ENCODE peak calls at places on chromosomes 5 and 9, in six cellular contexts. A is foreskin fibroblast, Q is A549, R is cardiac fibroblast, L is keratinocyte, Y is heart left ventricle. B is an unnamed sample.

GRCh38 chr9:64773491-64773931 is 511.5 kb downstream of the FOXD4L5 start:
- DNase-seq in A (no peak), Q (no peak), R (no peak), L (no peak), Y (peak), B (no peak)

GRCh38 chr9:4413856-4414255 is 76.4 kb upstream of the SLC1A1 start:
- DNase-seq in A (no peak), Q (no peak), R (peak), L (no peak), Y (no peak), B (no peak)

GRCh38 chr9:76895186-76895585 is 10.7 kb downstream of the PRUNE2 start:
- DNase-seq in A (no peak), Q (no peak), R (no peak), L (no peak), Y (no peak), B (no peak)

GRCh38 chr5:127590154-127590722 is 58.6 kb upstream of the CTXN3 start:
- DNase-seq in A (no peak), Q (no peak), R (no peak), L (no peak), Y (no peak), B (no peak)

GRCh38 chr5:61018102-61018501 is 73.1 kb downstream of the NDUFAF2 start:
- DNase-seq in A (no peak), Q (no peak), R (no peak), L (no peak), Y (no peak), B (no peak)

GRCh38 chr5:123207852-123208251 is 118.8 kb downstream of the PRDM6 start:
- DNase-seq in A (no peak), Q (no peak), R (no peak), L (no peak), Y (no peak), B (no peak)

GRCh38 chr9:137349471-137350033 is 47.5 kb upstream of the NRARP start:
- DNase-seq in A (no peak), Q (no peak), R (no peak), L (no peak), Y (no peak), B (no peak)

GRCh38 chr9:96270236-96270635 is 31.7 kb downstream of the HSD17B3 start:
- DNase-seq in A (no peak), Q (no peak), R (no peak), L (no peak), Y (no peak), B (peak)

GRCh38 chr9:95506692-95507455 is 9.9 kb downstream of the PTCH1 start:
- DNase-seq in A (peak), Q (peak), R (no peak), L (no peak), Y (peak), B (no peak)

GRCh38 chr5:65185468-65185867 is 296.3 kb downstream of the ADAMTS6 start:
- DNase-seq in A (no peak), Q (no peak), R (no peak), L (no peak), Y (no peak), B (no peak)

GRCh38 chr9:28031521-28032177 is 458.4 kb upstream of the C9orf72 start:
- DNase-seq in A (no peak), Q (no peak), R (no peak), L (no peak), Y (no peak), B (no peak)

GRCh38 chr9:136187683-136188586 is 17.0 kb downstream of the LHX3 start:
- DNase-seq in A (no peak), Q (no peak), R (no peak), L (no peak), Y (peak), B (no peak)

GRCh38 chr5:180644129-180644824 is 5.1 kb downstream of the FLT4 start:
- DNase-seq in A (no peak), Q (no peak), R (no peak), L (no peak), Y (peak), B (no peak)

GRCh38 chr5:128920345-128921215 is 44.7 kb upstream of the SLC27A6 start:
- DNase-seq in A (peak), Q (peak), R (peak), L (peak), Y (no peak), B (peak)

GRCh38 chr5:948472-949274 is 56.0 kb downstream of the TRIP13 start:
- DNase-seq in A (no peak), Q (no peak), R (no peak), L (no peak), Y (no peak), B (no peak)

GRCh38 chr9:135555203-135555602 is 6.4 kb upstream of the PAEP start:
- DNase-seq in A (no peak), Q (peak), R (no peak), L (no peak), Y (no peak), B (no peak)

GRCh38 chr5:50320131-50320749 is 120.8 kb downstream of the EMB start:
- DNase-seq in A (no peak), Q (no peak), R (no peak), L (no peak), Y (no peak), B (no peak)

GRCh38 chr5:133225671-133226152 is 173.9 kb downstream of the HSPA4 start:
- DNase-seq in A (peak), Q (no peak), R (no peak), L (no peak), Y (no peak), B (peak)

GRCh38 chr5:137248476-137248970 is 250.6 kb downstream of the SPOCK1 start:
- DNase-seq in A (no peak), Q (no peak), R (no peak), L (no peak), Y (no peak), B (no peak)

GRCh38 chr5:140221697-140222223 is 46.8 kb downstream of the CYSTM1 start:
- DNase-seq in A (peak), Q (peak), R (peak), L (no peak), Y (no peak), B (no peak)

GRCh38 chr9:128382261-128382660 is 11.1 kb downstream of the URM1 start:
- DNase-seq in A (no peak), Q (no peak), R (peak), L (no peak), Y (no peak), B (no peak)

GRCh38 chr9:128384801-128385492 is 13.8 kb downstream of the URM1 start:
- DNase-seq in A (no peak), Q (no peak), R (no peak), L (no peak), Y (no peak), B (no peak)

GRCh38 chr9:128385493-128386205 is 14.5 kb downstream of the URM1 start:
- DNase-seq in A (no peak), Q (no peak), R (no peak), L (no peak), Y (no peak), B (no peak)

GRCh38 chr9:128383791-128384190 is 12.6 kb downstream of the URM1 start:
- DNase-seq in A (no peak), Q (no peak), R (no peak), L (no peak), Y (no peak), B (no peak)

DNA sequence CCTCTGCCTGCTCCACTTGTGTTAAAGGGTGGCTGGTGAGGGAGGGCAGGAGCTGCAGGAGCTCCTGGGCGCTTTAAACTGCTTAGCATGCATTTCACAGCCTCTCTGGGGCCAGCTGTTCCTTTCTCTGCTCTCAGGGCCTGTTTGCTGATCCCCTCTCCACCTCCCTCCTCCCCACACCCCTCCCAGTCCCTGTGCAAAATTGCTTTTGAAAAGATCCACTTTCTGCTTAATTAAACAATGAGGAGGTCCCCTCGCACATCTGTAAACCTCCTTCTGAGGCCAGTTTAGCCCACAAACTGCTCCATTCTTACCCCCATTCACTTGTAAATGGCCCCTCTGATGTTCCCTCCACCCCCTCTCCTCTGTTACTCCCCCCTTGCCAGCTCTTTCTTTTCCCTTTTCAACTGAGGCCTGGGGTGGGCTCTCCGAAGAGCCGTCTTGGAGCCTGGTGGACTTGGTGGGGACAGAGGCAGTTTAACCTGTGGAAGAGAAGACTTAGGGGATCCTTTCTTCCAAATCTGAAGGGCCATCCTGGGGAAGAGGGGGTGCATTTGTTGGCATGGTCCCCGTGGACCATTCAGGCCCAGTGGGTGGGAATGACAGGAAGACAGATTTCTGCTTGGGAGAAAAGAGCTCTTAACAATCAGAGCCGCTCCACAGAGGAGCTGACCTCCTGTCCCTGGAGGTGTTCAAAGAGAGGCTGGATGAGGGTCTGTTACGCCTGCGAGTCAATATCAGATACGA is 12.0 kb downstream of the URM1 start:
- DNase-seq in A (no peak), Q (no peak), R (no peak), L (no peak), Y (no peak), B (no peak)
- H3K4me3 ChIP-seq in A (no peak), Q (no peak), R (no peak), L (no peak), Y (no peak), B (no peak)

GRCh38 chr9:15304620-15305019 is 2.4 kb downstream of the TTC39B start:
- DNase-seq in A (no peak), Q (no peak), R (no peak), L (no peak), Y (no peak), B (no peak)

GRCh38 chr9:15306068-15306756 is 804 bp downstream of the TTC39B start:
- DNase-seq in A (peak), Q (peak), R (peak), L (no peak), Y (peak), B (no peak)

GRCh38 chr9:15307523-15307841 is 466 bp upstream of the TTC39B start:
- DNase-seq in A (no peak), Q (no peak), R (no peak), L (no peak), Y (no peak), B (no peak)

GRCh38 chr9:15308511-15308910 is 1.5 kb upstream of the TTC39B start:
- DNase-seq in A (peak), Q (no peak), R (peak), L (peak), Y (no peak), B (no peak)

GRCh38 chr9:15306757-15307522 is at the start of gene TTC39B:
- DNase-seq in A (peak), Q (peak), R (peak), L (peak), Y (peak), B (peak)
- TF ChIP-seq CTCF in A (no peak), Q (no peak), R (no peak), L (no peak), Y (peak), B (no peak)

GRCh38 chr5:57173318-57174127 is at the start of gene GPBP1:
- DNase-seq in A (peak), Q (peak), R (peak), L (peak), Y (peak), B (peak)

GRCh38 chr5:57173026-57173317 is 887 bp upstream of the GPBP1 start:
- DNase-seq in A (no peak), Q (no peak), R (no peak), L (no peak), Y (no peak), B (no peak)

GRCh38 chr5:57175586-57175985 is 1.7 kb downstream of the GPBP1 start:
- DNase-seq in A (no peak), Q (no peak), R (no peak), L (no peak), Y (no peak), B (no peak)

GRCh38 chr5:57174850-57175525 is 1.1 kb downstream of the GPBP1 start:
- DNase-seq in A (no peak), Q (no peak), R (no peak), L (no peak), Y (no peak), B (no peak)

DNA sequence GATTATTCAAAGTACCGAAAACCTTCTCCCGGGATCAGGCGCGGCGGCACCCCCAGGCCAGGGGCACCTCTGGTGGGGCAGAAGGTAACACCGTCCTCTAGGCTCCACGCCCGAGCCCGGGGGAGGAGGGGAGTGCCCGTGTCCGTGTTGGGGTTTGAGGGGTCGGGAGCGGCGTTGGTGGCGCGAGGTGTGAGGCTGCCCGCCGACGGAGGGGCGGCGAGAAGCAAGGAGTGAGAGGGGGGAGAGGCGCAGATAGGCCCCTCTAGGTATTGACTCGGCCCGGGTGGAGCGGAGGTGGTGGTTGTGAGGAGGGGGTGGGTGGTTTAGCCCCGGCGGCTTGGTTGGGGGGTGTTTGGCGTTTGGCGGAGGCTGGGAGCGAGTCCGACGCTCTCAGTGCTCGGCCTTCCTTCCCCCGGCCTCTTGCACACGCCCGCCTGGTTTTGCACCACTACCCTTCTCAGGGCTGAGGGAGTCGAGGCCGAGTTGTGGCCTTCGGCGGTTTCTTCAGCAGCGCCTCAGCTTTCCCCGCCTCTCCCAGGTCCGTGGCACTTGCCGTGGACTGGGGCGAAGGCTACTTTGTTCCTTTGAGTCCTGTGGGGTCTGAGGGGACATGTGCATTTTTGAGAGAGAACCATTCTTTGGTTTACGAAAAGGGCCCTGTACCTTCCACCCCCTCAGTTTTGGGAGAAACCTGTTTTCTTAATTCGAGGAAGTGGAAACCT is 430 bp downstream of the GPBP1 start:
- DNase-seq in A (peak), Q (peak), R (peak), L (no peak), Y (peak), B (no peak)
- H3K4me3 ChIP-seq in A (peak), Q (peak), R (peak), L (peak), Y (peak), B (peak)

DNA sequence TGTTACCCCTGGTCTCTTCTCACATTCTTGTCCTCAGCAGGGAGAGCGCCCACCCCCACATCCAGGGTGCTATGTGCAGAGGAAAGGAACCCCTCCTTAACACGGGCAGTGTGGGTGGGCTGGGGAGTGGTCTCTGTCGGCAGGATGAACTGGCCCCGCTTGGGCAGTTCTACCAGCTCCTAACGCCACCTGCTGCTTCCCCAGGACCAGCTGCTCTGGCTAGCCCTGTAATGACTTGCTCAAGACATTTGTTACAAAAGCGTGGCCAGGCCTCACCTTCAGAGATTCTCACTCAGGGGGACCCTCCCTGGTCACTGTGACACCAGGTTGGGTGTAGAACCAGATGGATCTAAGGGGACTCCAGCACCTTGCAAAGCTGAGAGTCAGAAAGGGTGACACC is 82.4 kb downstream of the HMCN2 start:
- DNase-seq in A (no peak), Q (peak), R (no peak), L (no peak), Y (no peak), B (no peak)
- TF ChIP-seq CTCF in A (no peak), Q (no peak), R (no peak), L (no peak), Y (no peak), B (no peak)

GRCh38 chr5:40962207-40962955 is 53.1 kb downstream of the C7 start:
- DNase-seq in A (no peak), Q (no peak), R (no peak), L (no peak), Y (no peak), B (no peak)
- H3K4me3 ChIP-seq in A (no peak), Q (no peak), R (no peak), L (no peak), Y (no peak), B (no peak)

DNA sequence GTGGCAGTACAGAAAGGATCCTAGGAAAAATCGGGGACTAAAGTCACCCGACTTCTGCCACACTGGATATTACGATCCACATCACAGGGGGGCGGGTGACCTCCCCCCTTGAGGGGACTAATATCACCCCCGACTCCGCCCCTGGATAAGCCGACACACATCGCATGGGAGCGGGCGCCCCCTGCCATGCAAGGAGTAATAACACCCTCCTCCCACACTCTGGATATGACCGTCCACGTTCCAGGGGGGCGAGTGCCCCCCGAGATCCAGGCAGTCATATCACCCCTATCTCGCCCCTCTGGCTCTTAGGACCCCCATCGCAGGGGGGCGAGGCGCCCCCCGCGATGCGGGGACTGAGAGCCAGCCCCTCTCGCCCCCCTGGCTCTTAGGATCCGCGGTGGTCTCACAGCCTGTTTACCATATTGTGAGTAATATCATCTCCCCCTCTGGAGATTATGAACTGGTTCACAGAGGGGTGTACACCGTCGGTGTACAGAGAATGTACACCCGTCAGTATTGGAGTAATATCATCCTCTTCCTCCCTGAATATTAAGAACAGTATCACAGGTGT is 423.0 kb downstream of the DIRAS2 start:
- DNase-seq in A (no peak), Q (peak), R (no peak), L (no peak), Y (no peak), B (no peak)
- TF ChIP-seq CTCF in A (no peak), Q (peak), R (no peak), L (peak), Y (peak), B (peak)

GRCh38 chr9:91132576-91133073 is 229.1 kb downstream of the AUH start:
- DNase-seq in A (no peak), Q (no peak), R (no peak), L (no peak), Y (no peak), B (no peak)
- H3K4me3 ChIP-seq in A (no peak), Q (no peak), R (no peak), L (no peak), Y (no peak), B (no peak)

GRCh38 chr5:134511796-134512660 is 13.4 kb upstream of the JADE2 start:
- DNase-seq in A (peak), Q (peak), R (peak), L (no peak), Y (peak), B (no peak)
- TF ChIP-seq CTCF in A (peak), Q (peak), R (no peak), L (peak), Y (peak), B (no peak)

B was measured in HFF-Myc.